ENCODE peak calls at places on chromosomes 7 and 10, in four cellular contexts. One of them, this sample, is unnamed.
A peak's percentile ranks its signal among the peaks of the same experiment; 100 is the strongest.

GRCh38 chr10:5720182-5720581 is 35.5 kb downstream of the TASOR2 start:
- DNase-seq in thoracic aorta: no peak
- DNase-seq in NCI-H2029 treated with DMSO at 0.1 percent for 48 hours: no peak
- DNase-seq in stimulated activated CD4-positive, alpha-beta T cell treated with anti-CD3 and anti-CD28 coated beads, Interleukin-4, amount 100 ng/mL, for 48 hours: no peak
- DNase-seq in this sample: no peak

GRCh38 chr10:33155720-33156638 is 178.5 kb downstream of the NRP1 start:
- DNase-seq in thoracic aorta: no peak
- DNase-seq in NCI-H2029 treated with DMSO at 0.1 percent for 48 hours: no peak
- DNase-seq in stimulated activated CD4-positive, alpha-beta T cell treated with anti-CD3 and anti-CD28 coated beads, Interleukin-4, amount 100 ng/mL, for 48 hours: no peak
- DNase-seq in this sample: no peak

GRCh38 chr10:72564596-72564995 is 61.3 kb downstream of the MICU1 start:
- DNase-seq in thoracic aorta: no peak
- DNase-seq in NCI-H2029 treated with DMSO at 0.1 percent for 48 hours: no peak
- DNase-seq in stimulated activated CD4-positive, alpha-beta T cell treated with anti-CD3 and anti-CD28 coated beads, Interleukin-4, amount 100 ng/mL, for 48 hours: no peak
- DNase-seq in this sample: no peak

GRCh38 chr7:5234852-5235831 is 45.1 kb downstream of the WIPI2 start:
- DNase-seq in thoracic aorta: no peak
- DNase-seq in NCI-H2029 treated with DMSO at 0.1 percent for 48 hours: peak; percentile 73
- DNase-seq in stimulated activated CD4-positive, alpha-beta T cell treated with anti-CD3 and anti-CD28 coated beads, Interleukin-4, amount 100 ng/mL, for 48 hours: no peak
- DNase-seq in this sample: no peak

GRCh38 chr10:116212756-116213155 is 60.2 kb downstream of the GFRA1 start:
- DNase-seq in thoracic aorta: no peak
- DNase-seq in NCI-H2029 treated with DMSO at 0.1 percent for 48 hours: no peak
- DNase-seq in stimulated activated CD4-positive, alpha-beta T cell treated with anti-CD3 and anti-CD28 coated beads, Interleukin-4, amount 100 ng/mL, for 48 hours: no peak
- DNase-seq in this sample: no peak

GRCh38 chr10:53325073-53325472 is 552.5 kb upstream of the MBL2 start:
- DNase-seq in thoracic aorta: no peak
- DNase-seq in NCI-H2029 treated with DMSO at 0.1 percent for 48 hours: no peak
- DNase-seq in stimulated activated CD4-positive, alpha-beta T cell treated with anti-CD3 and anti-CD28 coated beads, Interleukin-4, amount 100 ng/mL, for 48 hours: no peak
- DNase-seq in this sample: no peak

GRCh38 chr7:15567652-15568051 is 5.8 kb upstream of the AGMO start:
- DNase-seq in thoracic aorta: no peak
- DNase-seq in NCI-H2029 treated with DMSO at 0.1 percent for 48 hours: no peak
- DNase-seq in stimulated activated CD4-positive, alpha-beta T cell treated with anti-CD3 and anti-CD28 coated beads, Interleukin-4, amount 100 ng/mL, for 48 hours: no peak
- DNase-seq in this sample: no peak

GRCh38 chr10:49182776-49183175 is 5.4 kb downstream of the TMEM273 start:
- DNase-seq in thoracic aorta: no peak
- DNase-seq in NCI-H2029 treated with DMSO at 0.1 percent for 48 hours: no peak
- DNase-seq in stimulated activated CD4-positive, alpha-beta T cell treated with anti-CD3 and anti-CD28 coated beads, Interleukin-4, amount 100 ng/mL, for 48 hours: no peak
- DNase-seq in this sample: no peak

GRCh38 chr7:77542895-77543294 is 5.8 kb downstream of the PTPN12 start:
- DNase-seq in thoracic aorta: no peak
- DNase-seq in NCI-H2029 treated with DMSO at 0.1 percent for 48 hours: no peak
- DNase-seq in stimulated activated CD4-positive, alpha-beta T cell treated with anti-CD3 and anti-CD28 coated beads, Interleukin-4, amount 100 ng/mL, for 48 hours: no peak
- DNase-seq in this sample: no peak

GRCh38 chr10:4673279-4674040 is 152.5 kb upstream of the AKR1E2 start:
- DNase-seq in thoracic aorta: no peak
- DNase-seq in NCI-H2029 treated with DMSO at 0.1 percent for 48 hours: no peak
- DNase-seq in stimulated activated CD4-positive, alpha-beta T cell treated with anti-CD3 and anti-CD28 coated beads, Interleukin-4, amount 100 ng/mL, for 48 hours: no peak
- DNase-seq in this sample: no peak

GRCh38 chr7:70776627-70777101 is 355.3 kb upstream of the GALNT17 start:
- DNase-seq in thoracic aorta: no peak
- DNase-seq in NCI-H2029 treated with DMSO at 0.1 percent for 48 hours: no peak
- DNase-seq in stimulated activated CD4-positive, alpha-beta T cell treated with anti-CD3 and anti-CD28 coated beads, Interleukin-4, amount 100 ng/mL, for 48 hours: no peak
- DNase-seq in this sample: no peak

GRCh38 chr10:49585387-49585786 is 24.7 kb upstream of the SLC18A3 start:
- DNase-seq in thoracic aorta: no peak
- DNase-seq in NCI-H2029 treated with DMSO at 0.1 percent for 48 hours: no peak
- DNase-seq in stimulated activated CD4-positive, alpha-beta T cell treated with anti-CD3 and anti-CD28 coated beads, Interleukin-4, amount 100 ng/mL, for 48 hours: no peak
- DNase-seq in this sample: no peak

GRCh38 chr7:24715661-24716479 is 41.4 kb downstream of the GSDME start:
- DNase-seq in thoracic aorta: no peak
- DNase-seq in NCI-H2029 treated with DMSO at 0.1 percent for 48 hours: no peak
- DNase-seq in stimulated activated CD4-positive, alpha-beta T cell treated with anti-CD3 and anti-CD28 coated beads, Interleukin-4, amount 100 ng/mL, for 48 hours: no peak
- DNase-seq in this sample: no peak

GRCh38 chr10:103710490-103710889 is 144.9 kb downstream of the SH3PXD2A start:
- DNase-seq in thoracic aorta: no peak
- DNase-seq in NCI-H2029 treated with DMSO at 0.1 percent for 48 hours: no peak
- DNase-seq in stimulated activated CD4-positive, alpha-beta T cell treated with anti-CD3 and anti-CD28 coated beads, Interleukin-4, amount 100 ng/mL, for 48 hours: no peak
- DNase-seq in this sample: no peak

GRCh38 chr7:141575654-141576448 is 24.6 kb downstream of the AGK start:
- DNase-seq in thoracic aorta: no peak
- DNase-seq in NCI-H2029 treated with DMSO at 0.1 percent for 48 hours: no peak
- DNase-seq in stimulated activated CD4-positive, alpha-beta T cell treated with anti-CD3 and anti-CD28 coated beads, Interleukin-4, amount 100 ng/mL, for 48 hours: no peak
- DNase-seq in this sample: no peak

GRCh38 chr10:85510682-85511081 is 855.9 kb downstream of the GRID1 start:
- DNase-seq in thoracic aorta: no peak
- DNase-seq in NCI-H2029 treated with DMSO at 0.1 percent for 48 hours: no peak
- DNase-seq in stimulated activated CD4-positive, alpha-beta T cell treated with anti-CD3 and anti-CD28 coated beads, Interleukin-4, amount 100 ng/mL, for 48 hours: no peak
- DNase-seq in this sample: no peak

GRCh38 chr7:29557954-29558353 is 5.7 kb upstream of the PRR15 start:
- DNase-seq in thoracic aorta: no peak
- DNase-seq in NCI-H2029 treated with DMSO at 0.1 percent for 48 hours: no peak
- DNase-seq in stimulated activated CD4-positive, alpha-beta T cell treated with anti-CD3 and anti-CD28 coated beads, Interleukin-4, amount 100 ng/mL, for 48 hours: no peak
- DNase-seq in this sample: no peak

GRCh38 chr10:6455592-6455991 is 124.5 kb downstream of the PRKCQ start:
- DNase-seq in thoracic aorta: no peak
- DNase-seq in NCI-H2029 treated with DMSO at 0.1 percent for 48 hours: no peak
- DNase-seq in stimulated activated CD4-positive, alpha-beta T cell treated with anti-CD3 and anti-CD28 coated beads, Interleukin-4, amount 100 ng/mL, for 48 hours: no peak
- DNase-seq in this sample: no peak

GRCh38 chr7:107315821-107316220 is 147.0 kb downstream of the HBP1 start:
- DNase-seq in thoracic aorta: no peak
- DNase-seq in NCI-H2029 treated with DMSO at 0.1 percent for 48 hours: no peak
- DNase-seq in stimulated activated CD4-positive, alpha-beta T cell treated with anti-CD3 and anti-CD28 coated beads, Interleukin-4, amount 100 ng/mL, for 48 hours: no peak
- DNase-seq in this sample: no peak

GRCh38 chr10:95196053-95196452 is 2.0 kb downstream of the ACSM6 start:
- DNase-seq in thoracic aorta: no peak
- DNase-seq in NCI-H2029 treated with DMSO at 0.1 percent for 48 hours: no peak
- DNase-seq in stimulated activated CD4-positive, alpha-beta T cell treated with anti-CD3 and anti-CD28 coated beads, Interleukin-4, amount 100 ng/mL, for 48 hours: no peak
- DNase-seq in this sample: no peak

GRCh38 chr10:100130786-100131185 is 49.1 kb upstream of the CPN1 start:
- DNase-seq in thoracic aorta: no peak
- DNase-seq in NCI-H2029 treated with DMSO at 0.1 percent for 48 hours: no peak
- DNase-seq in stimulated activated CD4-positive, alpha-beta T cell treated with anti-CD3 and anti-CD28 coated beads, Interleukin-4, amount 100 ng/mL, for 48 hours: no peak
- DNase-seq in this sample: no peak

GRCh38 chr10:28139138-28139537 is 140.3 kb upstream of the ODAD2 start:
- DNase-seq in thoracic aorta: no peak
- DNase-seq in NCI-H2029 treated with DMSO at 0.1 percent for 48 hours: no peak
- DNase-seq in stimulated activated CD4-positive, alpha-beta T cell treated with anti-CD3 and anti-CD28 coated beads, Interleukin-4, amount 100 ng/mL, for 48 hours: no peak
- DNase-seq in this sample: no peak

GRCh38 chr10:13090289-13090688 is 9.7 kb upstream of the OPTN start:
- DNase-seq in thoracic aorta: no peak
- DNase-seq in NCI-H2029 treated with DMSO at 0.1 percent for 48 hours: no peak
- DNase-seq in stimulated activated CD4-positive, alpha-beta T cell treated with anti-CD3 and anti-CD28 coated beads, Interleukin-4, amount 100 ng/mL, for 48 hours: no peak
- DNase-seq in this sample: no peak

GRCh38 chr7:134992626-134993179 is 6.4 kb downstream of the AGBL3 start:
- DNase-seq in thoracic aorta: no peak
- DNase-seq in NCI-H2029 treated with DMSO at 0.1 percent for 48 hours: no peak
- DNase-seq in stimulated activated CD4-positive, alpha-beta T cell treated with anti-CD3 and anti-CD28 coated beads, Interleukin-4, amount 100 ng/mL, for 48 hours: no peak
- DNase-seq in this sample: no peak

GRCh38 chr7:117124585-117125220 is 171.4 kb downstream of the ST7 start:
- DNase-seq in thoracic aorta: peak; percentile 74
- DNase-seq in NCI-H2029 treated with DMSO at 0.1 percent for 48 hours: peak; percentile 73
- DNase-seq in stimulated activated CD4-positive, alpha-beta T cell treated with anti-CD3 and anti-CD28 coated beads, Interleukin-4, amount 100 ng/mL, for 48 hours: peak; percentile 66
- DNase-seq in this sample: no peak

GRCh38 chr10:88886557-88886956 is 6.5 kb downstream of the STAMBPL1 start:
- DNase-seq in thoracic aorta: no peak
- DNase-seq in NCI-H2029 treated with DMSO at 0.1 percent for 48 hours: no peak
- DNase-seq in stimulated activated CD4-positive, alpha-beta T cell treated with anti-CD3 and anti-CD28 coated beads, Interleukin-4, amount 100 ng/mL, for 48 hours: no peak
- DNase-seq in this sample: no peak

GRCh38 chr7:129271500-129272355 is 46.9 kb downstream of the AHCYL2 start:
- DNase-seq in thoracic aorta: no peak
- DNase-seq in NCI-H2029 treated with DMSO at 0.1 percent for 48 hours: peak; percentile 8
- DNase-seq in stimulated activated CD4-positive, alpha-beta T cell treated with anti-CD3 and anti-CD28 coated beads, Interleukin-4, amount 100 ng/mL, for 48 hours: peak; percentile 38
- DNase-seq in this sample: no peak

GRCh38 chr10:82394122-82394521 is 519.1 kb downstream of the NRG3 start:
- DNase-seq in thoracic aorta: no peak
- DNase-seq in NCI-H2029 treated with DMSO at 0.1 percent for 48 hours: no peak
- DNase-seq in stimulated activated CD4-positive, alpha-beta T cell treated with anti-CD3 and anti-CD28 coated beads, Interleukin-4, amount 100 ng/mL, for 48 hours: no peak
- DNase-seq in this sample: no peak

GRCh38 chr7:123673752-123674398 is 18.2 kb downstream of the LMOD2 start:
- DNase-seq in thoracic aorta: no peak
- DNase-seq in NCI-H2029 treated with DMSO at 0.1 percent for 48 hours: no peak
- DNase-seq in stimulated activated CD4-positive, alpha-beta T cell treated with anti-CD3 and anti-CD28 coated beads, Interleukin-4, amount 100 ng/mL, for 48 hours: no peak
- DNase-seq in this sample: no peak

GRCh38 chr10:57657164-57657765 is 610.4 kb downstream of the IPMK start:
- DNase-seq in thoracic aorta: no peak
- DNase-seq in NCI-H2029 treated with DMSO at 0.1 percent for 48 hours: peak; percentile 11
- DNase-seq in stimulated activated CD4-positive, alpha-beta T cell treated with anti-CD3 and anti-CD28 coated beads, Interleukin-4, amount 100 ng/mL, for 48 hours: peak; percentile 8
- DNase-seq in this sample: no peak

GRCh38 chr10:114632869-114633715 is 25.0 kb downstream of the ABLIM1 start:
- DNase-seq in thoracic aorta: peak; percentile 46
- DNase-seq in NCI-H2029 treated with DMSO at 0.1 percent for 48 hours: no peak
- DNase-seq in stimulated activated CD4-positive, alpha-beta T cell treated with anti-CD3 and anti-CD28 coated beads, Interleukin-4, amount 100 ng/mL, for 48 hours: no peak
- DNase-seq in this sample: no peak

GRCh38 chr7:43639858-43640491 is 57.1 kb downstream of the STK17A start:
- DNase-seq in thoracic aorta: no peak
- DNase-seq in NCI-H2029 treated with DMSO at 0.1 percent for 48 hours: peak; percentile 90
- DNase-seq in stimulated activated CD4-positive, alpha-beta T cell treated with anti-CD3 and anti-CD28 coated beads, Interleukin-4, amount 100 ng/mL, for 48 hours: no peak
- DNase-seq in this sample: no peak

GRCh38 chr7:41711283-41712064 is 8.6 kb upstream of the INHBA start:
- DNase-seq in thoracic aorta: no peak
- DNase-seq in NCI-H2029 treated with DMSO at 0.1 percent for 48 hours: peak; percentile 14
- DNase-seq in stimulated activated CD4-positive, alpha-beta T cell treated with anti-CD3 and anti-CD28 coated beads, Interleukin-4, amount 100 ng/mL, for 48 hours: no peak
- DNase-seq in this sample: no peak

This sample was measured in CMK.